ENCODE peak calls at places on chromosomes 4 and X, in eight cellular contexts. K is GM12865, B is fibroblast of mammary gland, R is lower lobe of right lung, G is neural progenitor cell, S is ovary, I is IMR-90, Y is A549. L is an unnamed sample.

GRCh38 chrX:106948641-106949040 is 28.4 kb downstream of the CLDN2 start:
- DNase-seq in K (no peak), Y (peak), I (no peak), R (no peak), G (no peak), S (no peak), B (peak), L (no peak)

GRCh38 chr4:74958881-74959280 is 26.0 kb downstream of the PARM1 start:
- DNase-seq in K (no peak), B (no peak), S (no peak), R (no peak), I (no peak), G (no peak), Y (no peak), L (no peak)

GRCh38 chrX:55007633-55008032 is 7.5 kb downstream of the APEX2 start:
- DNase-seq in B (peak), G (no peak), I (peak), S (peak), Y (peak), K (no peak), R (no peak), L (no peak)

GRCh38 chr4:82372502-82372873 is 1.3 kb downstream of the HNRNPD start:
- DNase-seq in Y (peak), G (peak), B (peak), K (peak), R (no peak), I (peak), S (peak), L (no peak)

GRCh38 chrX:131704136-131704695 is 160.3 kb downstream of the OR13H1 start:
- DNase-seq in Y (peak), B (peak), I (peak), S (peak), R (no peak), K (peak), G (no peak), L (peak)

GRCh38 chr4:16835597-16836247 is 62.7 kb downstream of the LDB2 start:
- DNase-seq in R (no peak), Y (no peak), I (no peak), B (no peak), G (no peak), S (no peak), K (no peak), L (no peak)

GRCh38 chr4:158170691-158171455 is 2.0 kb downstream of the GASK1B start:
- DNase-seq in S (peak), I (peak), Y (no peak), R (peak), K (peak), B (peak), G (no peak), L (peak)

GRCh38 chr4:4386736-4387392 is at the start of gene NSG1:
- DNase-seq in B (peak), I (peak), S (peak), R (no peak), K (peak), Y (peak), G (peak), L (no peak)

GRCh38 chr4:153222162-153222789 is 18.0 kb downstream of the TRIM2 start:
- DNase-seq in K (peak), G (peak), B (peak), Y (no peak), I (peak), S (peak), R (no peak), L (peak)

GRCh38 chr4:124433044-124433443 is 279.5 kb downstream of the ANKRD50 start:
- DNase-seq in I (no peak), K (no peak), B (no peak), R (no peak), Y (peak), G (no peak), S (no peak), L (no peak)

GRCh38 chrX:17496407-17496806 is 121.4 kb downstream of the NHS start:
- DNase-seq in I (no peak), S (no peak), B (no peak), Y (no peak), K (no peak), R (no peak), G (no peak), L (no peak)

GRCh38 chr4:112055100-112055499 is 90.2 kb upstream of the FAM241A start:
- DNase-seq in R (no peak), S (no peak), I (no peak), Y (no peak), B (no peak), G (peak), K (no peak), L (no peak)

GRCh38 chrX:65643046-65643785 is 24.2 kb upstream of the MSN start:
- DNase-seq in R (no peak), B (peak), S (no peak), G (no peak), K (no peak), I (peak), Y (peak), L (no peak)

GRCh38 chrX:147884958-147885357 is 26.8 kb upstream of the FMR1 start:
- DNase-seq in K (peak), Y (peak), G (no peak), S (peak), R (no peak), B (peak), I (no peak), L (no peak)

GRCh38 chrX:129779747-129780146 is at the start of gene SASH3:
- DNase-seq in B (no peak), S (no peak), Y (no peak), I (no peak), G (no peak), K (peak), R (peak), L (peak)

GRCh38 chrX:48918644-48919340 is at the start of gene PIM2:
- DNase-seq in B (peak), R (peak), G (peak), I (peak), S (peak), Y (peak), K (peak), L (peak)

GRCh38 chr4:79723507-79723906 is 315.5 kb upstream of the GK2 start:
- DNase-seq in R (no peak), S (no peak), K (no peak), G (no peak), Y (no peak), I (no peak), B (no peak), L (no peak)

GRCh38 chr4:95522682-95523410 is 25.9 kb downstream of the UNC5C start:
- DNase-seq in K (no peak), B (no peak), S (no peak), R (no peak), I (no peak), G (no peak), Y (no peak), L (no peak)

GRCh38 chr4:4306920-4307319 is 16.9 kb downstream of the ZBTB49 start:
- DNase-seq in R (no peak), G (no peak), B (no peak), I (no peak), Y (no peak), K (no peak), S (no peak), L (no peak)

GRCh38 chr4:182492456-182492855 is 249.3 kb downstream of the TENM3 start:
- DNase-seq in Y (no peak), R (no peak), I (peak), S (no peak), B (peak), K (peak), G (no peak), L (no peak)

GRCh38 chr4:20624783-20625364 is 75.4 kb upstream of the PACRGL start:
- DNase-seq in I (peak), S (no peak), K (no peak), R (no peak), B (no peak), G (no peak), Y (no peak), L (no peak)

GRCh38 chr4:7795983-7796382 is 143.7 kb downstream of the AFAP1 start:
- DNase-seq in K (no peak), B (no peak), R (no peak), Y (no peak), S (no peak), I (no peak), G (no peak), L (no peak)

GRCh38 chrX:96770315-96770714 is 85.7 kb downstream of the DIAPH2 start:
- DNase-seq in B (peak), K (peak), S (no peak), I (peak), R (no peak), G (peak), Y (peak), L (no peak)
- TF ChIP-seq CTCF in B (peak), K (peak), S (no peak), I (peak), R (no peak), G (peak), Y (peak), L (peak)

DNA sequence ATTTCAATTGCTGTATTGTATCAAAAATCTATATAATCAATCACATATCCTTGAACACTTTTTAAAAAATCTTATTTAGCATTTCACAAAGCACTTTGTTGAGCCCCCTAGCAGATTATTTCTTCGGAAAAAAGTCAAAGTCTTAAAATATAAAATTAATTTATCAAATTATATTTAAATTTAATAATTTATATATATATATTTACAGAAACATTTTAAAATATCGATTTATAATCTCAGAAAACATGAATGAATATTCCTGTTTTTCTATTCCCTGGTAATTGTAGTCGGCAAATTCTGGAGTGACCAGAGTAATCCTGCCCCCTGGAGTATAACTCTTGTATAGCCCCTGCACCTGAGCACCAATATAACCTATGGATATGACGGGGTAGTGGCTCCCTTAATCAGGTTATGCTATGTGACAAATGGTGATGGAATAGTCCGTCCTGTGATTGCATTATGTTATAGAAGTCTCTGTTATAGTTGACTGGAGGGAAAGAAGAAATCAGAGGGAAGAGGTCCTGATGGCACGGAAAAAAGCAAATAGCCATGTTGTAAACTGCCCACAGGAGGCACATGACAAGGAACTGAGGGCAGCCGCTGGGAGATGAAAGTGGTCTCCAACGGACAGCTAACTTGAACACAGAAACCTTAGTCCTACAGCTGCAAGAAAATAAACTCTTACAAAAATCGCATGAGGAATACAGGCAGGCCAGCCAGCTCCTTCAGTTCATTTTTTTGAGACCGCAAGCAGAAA is 1092.3 kb downstream of the ARAP2 start:
- DNase-seq in S (no peak), I (no peak), B (no peak), G (peak), K (peak), R (no peak), Y (peak), L (no peak)
- TF ChIP-seq CTCF in S (no peak), I (no peak), B (no peak), G (peak), K (peak), R (no peak), Y (peak), L (no peak)

GRCh38 chr4:54940996-54941395 is 184.4 kb downstream of the KDR start:
- DNase-seq in S (no peak), Y (no peak), I (no peak), R (no peak), G (no peak), B (no peak), K (no peak), L (no peak)

GRCh38 chr4:54941994-54942552 is 183.3 kb downstream of the KDR start:
- DNase-seq in K (peak), R (no peak), S (no peak), I (no peak), G (peak), B (no peak), Y (no peak), L (no peak)

GRCh38 chr4:54942735-54943134 is 182.7 kb downstream of the KDR start:
- DNase-seq in S (no peak), R (no peak), Y (no peak), B (no peak), K (peak), G (no peak), I (no peak), L (no peak)

GRCh38 chr4:54945838-54946237 is 179.6 kb downstream of the KDR start:
- DNase-seq in R (no peak), I (no peak), K (peak), Y (no peak), G (no peak), B (no peak), S (no peak), L (no peak)
- TF ChIP-seq CTCF in R (no peak), I (no peak), K (no peak), Y (no peak), G (no peak), B (no peak), S (no peak), L (no peak)

DNA sequence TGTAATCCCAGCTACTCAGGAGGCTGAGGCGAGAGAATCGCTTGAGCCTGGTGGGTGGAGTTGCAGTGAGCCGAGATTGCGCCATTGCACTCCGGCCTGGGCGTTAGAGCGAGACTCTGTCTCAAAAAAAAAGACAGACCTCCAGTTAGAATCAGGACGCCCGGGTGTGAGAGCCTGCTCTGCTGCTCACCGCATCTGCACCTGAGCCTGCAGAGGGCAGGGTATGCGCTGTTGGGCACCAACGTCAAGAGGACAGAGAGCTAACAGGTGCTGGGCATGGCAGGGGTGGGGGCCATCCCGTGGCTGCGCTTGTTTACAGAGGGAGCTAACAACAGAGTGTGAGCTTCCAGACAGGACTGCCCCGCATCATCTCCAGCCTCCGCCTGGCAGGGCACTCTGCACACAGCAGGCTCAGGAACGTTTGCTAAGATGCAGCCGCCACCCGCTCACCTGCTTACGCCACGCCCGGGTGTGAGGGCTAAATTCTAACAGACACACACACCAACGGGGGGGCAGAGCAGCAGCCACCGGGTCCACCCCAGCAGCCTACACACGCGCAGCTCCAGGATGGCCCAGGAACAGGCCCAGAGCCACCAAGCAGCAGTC is 50.0 kb upstream of the CPLX1 start:
- DNase-seq in S (no peak), K (no peak), I (no peak), Y (no peak), R (no peak), B (no peak), G (no peak), L (no peak)
- TF ChIP-seq CTCF in S (no peak), K (no peak), I (no peak), Y (no peak), R (no peak), B (no peak), G (no peak), L (no peak)

GRCh38 chrX:69503228-69503834 is 795 bp upstream of the NALF2 start:
- DNase-seq in R (no peak), B (peak), S (no peak), K (no peak), Y (peak), G (no peak), I (no peak), L (no peak)
- TF ChIP-seq CTCF in R (no peak), B (peak), S (no peak), K (no peak), Y (peak), G (peak), I (no peak), L (no peak)